ENCODE peak calls at places on chromosomes 4 and X, in ten cellular contexts. S is foreskin fibroblast, Q is fibroblast of the aortic adventitia, Y is GM12878, I is epithelial cell of esophagus, O is HFF-Myc, Z is fibroblast of mammary gland, W is thoracic aorta, D is endodermal cell, P is left lung. L is an unnamed sample.

GRCh38 chrX:1466971-1467561 is 14.4 kb upstream of the ASMTL start:
- DNase-seq in Z (no peak), Q (no peak), O (no peak), P (no peak), S (no peak), Y (no peak), I (no peak), W (no peak), D (peak), L (peak)

GRCh38 chrX:119398587-119398973 is 556 bp upstream of the SLC25A43 start:
- DNase-seq in S (no peak), I (no peak), Q (peak), Z (peak), P (no peak), Y (no peak), D (no peak), O (no peak), W (no peak), L (no peak)

GRCh38 chr4:40502936-40503335 is 126.7 kb downstream of the RBM47 start:
- DNase-seq in S (no peak), P (no peak), W (no peak), Y (no peak), I (peak), O (no peak), Q (no peak), Z (no peak), D (no peak), L (no peak)

GRCh38 chr4:88283661-88284377 is 542 bp downstream of the PPM1K start:
- DNase-seq in O (no peak), Q (no peak), Y (no peak), W (no peak), I (peak), P (peak), Z (peak), S (peak), D (peak), L (peak)

GRCh38 chr4:2842667-2843022 is 999 bp upstream of the ADD1 start:
- DNase-seq in O (no peak), I (no peak), Y (no peak), P (no peak), W (no peak), D (no peak), S (no peak), Q (no peak), Z (no peak), L (no peak)

GRCh38 chr4:7415927-7416686 is 18.6 kb downstream of the PSAPL1 start:
- DNase-seq in P (no peak), Q (no peak), O (no peak), Z (no peak), S (no peak), W (no peak), D (peak), I (no peak), Y (no peak), L (no peak)

GRCh38 chr4:52982246-52982950 is 120.3 kb downstream of the RASL11B start:
- DNase-seq in W (no peak), D (no peak), Z (peak), S (peak), Y (no peak), Q (peak), I (peak), P (no peak), O (no peak), L (no peak)

GRCh38 chr4:139910106-139910505 is 243.9 kb downstream of the MAML3 start:
- DNase-seq in Q (no peak), W (no peak), Y (no peak), P (no peak), S (peak), O (no peak), D (no peak), I (peak), Z (peak), L (no peak)

GRCh38 chr4:182931691-182932297 is 14.6 kb upstream of the DCTD start:
- DNase-seq in D (no peak), W (no peak), Y (no peak), P (no peak), Z (no peak), O (no peak), I (no peak), Q (no peak), S (no peak), L (no peak)

GRCh38 chr4:10173039-10173753 is 56.6 kb upstream of the WDR1 start:
- DNase-seq in Z (peak), P (no peak), I (peak), Q (peak), D (peak), Y (no peak), W (no peak), S (no peak), O (no peak), L (no peak)

GRCh38 chr4:174365018-174365587 is 81.4 kb downstream of the CEP44 start:
- DNase-seq in W (no peak), S (no peak), O (no peak), Q (peak), I (peak), Z (peak), D (no peak), Y (no peak), P (no peak), L (no peak)

GRCh38 chr4:125722009-125722408 is 407.3 kb downstream of the FAT4 start:
- DNase-seq in Y (no peak), Q (no peak), W (no peak), S (no peak), P (no peak), Z (no peak), I (no peak), D (no peak), O (no peak), L (no peak)

GRCh38 chrX:126770179-126770578 is 49.4 kb upstream of the PRR32 start:
- DNase-seq in S (no peak), Y (no peak), P (no peak), O (no peak), W (no peak), Q (no peak), D (peak), I (peak), Z (peak), L (no peak)

GRCh38 chr4:150310159-150310895 is 232.1 kb downstream of the DCLK2 start:
- DNase-seq in P (no peak), I (peak), S (peak), D (no peak), O (peak), Z (peak), Y (no peak), Q (peak), W (no peak), L (no peak)

GRCh38 chrX:34873500-34874225 is 68.9 kb upstream of the FAM47B start:
- DNase-seq in Z (peak), W (no peak), P (no peak), D (no peak), S (no peak), Q (peak), Y (no peak), I (no peak), O (no peak), L (no peak)

GRCh38 chr4:68129793-68130192 is at the start of gene TMPRSS11F:
- DNase-seq in O (no peak), S (no peak), P (no peak), W (no peak), Z (no peak), Y (no peak), I (peak), Q (no peak), D (no peak), L (no peak)

GRCh38 chr4:83568057-83568456 is 32.1 kb downstream of the GPAT3 start:
- DNase-seq in Q (no peak), P (no peak), Y (no peak), O (no peak), I (peak), Z (peak), D (no peak), S (no peak), W (no peak), L (no peak)

GRCh38 chr4:48405924-48406323 is 64.6 kb downstream of the SLAIN2 start:
- DNase-seq in I (peak), P (no peak), W (no peak), Y (no peak), Q (no peak), Z (no peak), S (no peak), O (no peak), D (no peak), L (no peak)

GRCh38 chr4:146329042-146329716 is 114.8 kb downstream of the REELD1 start:
- DNase-seq in S (peak), I (peak), Z (peak), Q (peak), P (no peak), W (no peak), Y (no peak), D (no peak), O (no peak), L (no peak)

GRCh38 chr4:114386637-114387233 is 211.9 kb upstream of the UGT8 start:
- DNase-seq in S (peak), D (no peak), P (no peak), O (peak), Y (peak), Q (peak), W (no peak), Z (peak), I (peak), L (no peak)

GRCh38 chr4:68076194-68076593 is 53.5 kb downstream of the TMPRSS11F start:
- DNase-seq in W (no peak), S (no peak), P (no peak), D (no peak), I (peak), O (no peak), Y (no peak), Z (no peak), Q (no peak), L (no peak)

GRCh38 chrX:22310779-22311178 is 38.1 kb downstream of the CBLL2 start:
- DNase-seq in P (no peak), I (peak), Z (peak), Y (no peak), Q (peak), O (no peak), S (peak), W (no peak), D (no peak), L (no peak)

GRCh38 chr4:37725718-37726117 is 39.5 kb upstream of the RELL1 start:
- DNase-seq in I (no peak), O (no peak), Y (peak), P (no peak), Z (no peak), D (no peak), W (no peak), S (no peak), Q (no peak), L (no peak)

GRCh38 chr4:111040904-111041303 is 418.0 kb upstream of the PITX2 start:
- DNase-seq in D (no peak), W (no peak), Y (no peak), O (no peak), I (peak), P (no peak), S (no peak), Z (no peak), Q (no peak), L (no peak)

GRCh38 chrX:9207142-9207541 is 173.2 kb upstream of the FAM9B start:
- DNase-seq in W (no peak), S (no peak), Z (peak), D (no peak), P (no peak), Q (peak), O (no peak), I (no peak), Y (no peak), L (no peak)

GRCh38 chr4:6917445-6918241 is 8.0 kb downstream of the TBC1D14 start:
- DNase-seq in P (peak), S (no peak), O (no peak), D (peak), W (no peak), Q (no peak), I (peak), Y (no peak), Z (no peak), L (peak)

GRCh38 chr4:20151436-20151835 is 100.3 kb upstream of the SLIT2 start:
- DNase-seq in O (no peak), Q (peak), I (no peak), Y (no peak), P (no peak), S (peak), Z (no peak), W (no peak), D (no peak), L (no peak)

GRCh38 chr4:16082424-16083216 is 1.2 kb downstream of the PROM1 start:
- DNase-seq in I (no peak), Z (no peak), O (no peak), S (no peak), D (peak), P (peak), W (no peak), Y (no peak), Q (no peak), L (no peak)

GRCh38 chr4:21769404-21770147 is 179.0 kb downstream of the KCNIP4 start:
- DNase-seq in Z (peak), D (no peak), Q (peak), O (no peak), S (peak), W (no peak), P (no peak), Y (no peak), I (peak), L (no peak)

GRCh38 chr4:113967687-113968086 is 11.8 kb downstream of the ARSJ start:
- DNase-seq in Z (no peak), Q (no peak), D (no peak), Y (no peak), S (no peak), P (no peak), O (no peak), W (no peak), I (no peak), L (no peak)

GRCh38 chr4:68372588-68372987 is 22.7 kb upstream of the YTHDC1 start:
- DNase-seq in Q (no peak), D (no peak), S (no peak), O (no peak), Z (peak), Y (no peak), P (no peak), W (no peak), I (peak), L (no peak)

GRCh38 chr4:41362647-41363383 is 106.1 kb downstream of the UCHL1 start:
- DNase-seq in S (no peak), Y (no peak), P (no peak), W (no peak), I (no peak), D (peak), Q (no peak), O (no peak), Z (no peak), L (no peak)

GRCh38 chr4:72977936-72978485 is 91.5 kb downstream of the COX18 start:
- DNase-seq in S (no peak), I (no peak), P (no peak), Z (no peak), W (no peak), Q (peak), D (no peak), Y (no peak), O (no peak), L (no peak)

GRCh38 chrX:68934421-68934820 is 105.6 kb downstream of the EFNB1 start:
- DNase-seq in S (no peak), D (peak), O (no peak), Y (no peak), I (no peak), Q (no peak), P (no peak), W (no peak), Z (no peak), L (no peak)

GRCh38 chr4:137131201-137131600 is 401.1 kb downstream of the PCDH18 start:
- DNase-seq in Y (no peak), W (no peak), I (no peak), Q (no peak), P (no peak), Z (no peak), O (no peak), D (no peak), S (no peak), L (no peak)

GRCh38 chr4:152537881-152538280 is 2.0 kb upstream of the FBXW7 start:
- DNase-seq in S (no peak), Z (no peak), I (no peak), W (no peak), D (no peak), Q (no peak), O (no peak), P (no peak), Y (no peak), L (no peak)
- H3K4me3 ChIP-seq in S (no peak), Z (peak), I (no peak), W (no peak), D (peak), Q (no peak), O (peak), P (no peak), Y (peak), L (no peak)

DNA sequence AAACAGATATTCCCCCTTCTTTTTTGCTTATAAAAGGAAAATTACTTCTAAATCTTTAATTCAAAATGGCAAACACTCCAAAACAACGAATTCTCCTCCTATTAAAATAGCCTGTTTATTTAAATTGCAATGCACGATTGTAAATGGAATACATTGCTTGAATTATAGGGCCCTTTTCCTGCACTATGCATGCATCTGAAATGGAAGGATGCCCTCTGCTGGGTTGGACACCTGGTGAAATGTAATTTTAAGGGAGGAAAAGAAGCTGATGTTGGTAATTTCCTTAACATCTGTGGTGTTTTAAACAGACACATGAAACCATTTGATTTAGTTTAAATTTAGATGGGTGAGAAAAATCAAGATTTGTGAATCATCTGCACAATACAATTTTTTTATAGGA is 72.8 kb downstream of the GRXCR1 start:
- DNase-seq in P (no peak), Y (no peak), I (peak), D (no peak), Z (no peak), O (no peak), W (no peak), S (no peak), Q (no peak), L (no peak)
- TF ChIP-seq CTCF in P (no peak), Y (no peak), I (peak), D (peak), Z (no peak), O (no peak), W (no peak), S (no peak), Q (no peak), L (no peak)

GRCh38 chrX:155086202-155086840 is 15.0 kb downstream of the BRCC3 start:
- DNase-seq in I (peak), P (no peak), Y (no peak), S (no peak), D (peak), Z (peak), Q (peak), W (no peak), O (no peak), L (no peak)
- H3K4me3 ChIP-seq in I (no peak), P (no peak), Y (no peak), S (no peak), D (no peak), Z (no peak), Q (no peak), W (no peak), O (no peak), L (no peak)

DNA sequence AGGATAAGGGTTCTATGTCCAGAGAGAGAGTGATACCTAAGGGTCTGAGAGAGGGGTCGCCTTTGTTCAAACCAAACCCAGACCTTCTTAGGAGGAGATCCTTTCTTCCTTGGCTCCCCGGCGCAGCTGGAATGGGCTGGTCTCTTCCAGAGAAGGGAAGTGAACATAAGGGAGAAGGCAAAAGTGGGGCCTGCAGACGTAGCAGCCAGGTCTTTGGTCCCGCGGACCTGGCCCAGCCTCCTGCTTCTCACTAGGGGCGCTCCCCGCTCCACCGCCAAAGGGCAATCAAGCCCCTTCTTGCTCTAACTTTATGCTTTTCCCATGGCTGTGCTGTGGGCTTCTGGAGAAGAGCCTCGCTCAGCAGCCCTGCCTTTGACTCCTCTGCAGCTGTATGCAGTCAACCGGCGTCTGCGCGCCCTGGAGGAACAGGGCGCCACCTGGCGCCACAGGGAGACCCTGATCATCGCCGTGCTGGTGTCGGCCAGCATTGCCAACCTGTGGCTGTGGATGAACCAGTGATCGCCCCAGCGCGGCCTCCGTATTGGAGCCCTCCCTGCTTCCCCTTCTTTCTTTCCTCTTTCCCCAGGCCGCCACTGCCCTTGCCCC is 6.5 kb downstream of the FATE1 start:
- DNase-seq in Q (peak), Y (no peak), P (no peak), W (no peak), S (no peak), D (peak), O (no peak), Z (peak), I (peak), L (no peak)
- TF ChIP-seq CTCF in Q (peak), Y (peak), P (no peak), W (no peak), S (peak), D (peak), O (peak), Z (peak), I (peak), L (no peak)

L was measured in esophagus squamous epithelium.